ENCODE peak calls at places on chromosomes 5 and 9, in six cellular contexts. J is T-helper 17 cell, S is progenitor cell of endocrine pancreas, D is mammary epithelial cell, H is sciatic nerve, B is fibroblast of lung. K is an unnamed sample.
A peak's percentile ranks its signal among the peaks of the same experiment; 100 is the strongest.

GRCh38 chr5:132962429-132962928 is 955 bp downstream of the AFF4 start:
- DNase-seq in J (no peak), S (no peak), D (peak; percentile 69), H (no peak), B (peak; percentile 77), K (peak; percentile 80)

GRCh38 chr9:83630938-83631457 is 8.1 kb downstream of the IDNK start:
- DNase-seq in J (no peak), S (no peak), D (no peak), H (no peak), B (peak; percentile 20), K (no peak)

GRCh38 chr5:34500236-34500836 is 155.8 kb upstream of the RAI14 start:
- DNase-seq in J (no peak), S (no peak), D (no peak), H (no peak), B (no peak), K (peak; percentile 75)

GRCh38 chr9:5025416-5025815 is 40.3 kb downstream of the JAK2 start:
- DNase-seq in J (no peak), S (no peak), D (no peak), H (no peak), B (peak; percentile 11), K (peak; percentile 12)

GRCh38 chr9:134053941-134054761 is 13.7 kb downstream of the BRD3 start:
- DNase-seq in J (no peak), S (no peak), D (no peak), H (peak; percentile 59), B (no peak), K (no peak)

GRCh38 chr9:109476781-109477268 is 21.3 kb downstream of the PTPN3 start:
- DNase-seq in J (no peak), S (no peak), D (peak; percentile 70), H (no peak), B (no peak), K (peak; percentile 26)

GRCh38 chr5:178434851-178435250 is 155.3 kb downstream of the COL23A1 start:
- DNase-seq in J (no peak), S (no peak), D (no peak), H (no peak), B (no peak), K (no peak)

GRCh38 chr5:139649082-139649991 is 1.2 kb downstream of the CXXC5 start:
- DNase-seq in J (no peak), S (no peak), D (no peak), H (peak; percentile 76), B (no peak), K (no peak)

GRCh38 chr5:33734541-33734940 is 157.2 kb downstream of the ADAMTS12 start:
- DNase-seq in J (no peak), S (no peak), D (no peak), H (no peak), B (peak; percentile 74), K (no peak)

GRCh38 chr5:95403996-95404395 is 12.8 kb downstream of the FAM81B start:
- DNase-seq in J (no peak), S (no peak), D (peak; percentile 11), H (no peak), B (peak; percentile 17), K (peak; percentile 32)

GRCh38 chr9:79962836-79963235 is 391.1 kb downstream of the TLE4 start:
- DNase-seq in J (no peak), S (no peak), D (no peak), H (no peak), B (no peak), K (no peak)

GRCh38 chr5:67577424-67577823 is 380.8 kb upstream of the CD180 start:
- DNase-seq in J (no peak), S (no peak), D (peak; percentile 64), H (no peak), B (peak; percentile 80), K (peak; percentile 60)

GRCh38 chr5:174204914-174205313 is 159.4 kb downstream of the NSG2 start:
- DNase-seq in J (no peak), S (peak; percentile 27), D (peak; percentile 1), H (no peak), B (peak; percentile 67), K (no peak)

GRCh38 chr9:117887941-117888340 is 183.7 kb downstream of the TLR4 start:
- DNase-seq in J (no peak), S (no peak), D (no peak), H (no peak), B (no peak), K (no peak)

GRCh38 chr9:94757158-94757557 is 30.7 kb downstream of the AOPEP start:
- DNase-seq in J (no peak), S (no peak), D (no peak), H (no peak), B (peak; percentile 94), K (no peak)

GRCh38 chr9:116279230-116279629 is 125.6 kb downstream of the PAPPA start:
- DNase-seq in J (no peak), S (no peak), D (no peak), H (no peak), B (peak; percentile 77), K (no peak)

GRCh38 chr5:175328687-175329086 is 115.3 kb downstream of the DRD1 start:
- DNase-seq in J (no peak), S (no peak), D (no peak), H (no peak), B (no peak), K (no peak)

GRCh38 chr5:52787600-52788504 is at the start of the genes ITGA1 and PELO:
- DNase-seq in J (peak; percentile 27), S (peak; percentile 74), D (peak; percentile 69), H (peak; percentile 78), B (peak; percentile 76), K (peak; percentile 83)

GRCh38 chr5:170865622-170866021 is 3.8 kb downstream of the RANBP17 start:
- DNase-seq in J (no peak), S (no peak), D (no peak), H (no peak), B (no peak), K (no peak)

GRCh38 chr9:134100040-134100439 is 32.2 kb upstream of the BRD3 start:
- DNase-seq in J (no peak), S (no peak), D (no peak), H (no peak), B (no peak), K (no peak)

GRCh38 chr9:37163299-37163698 is 42.9 kb downstream of the ZCCHC7 start:
- DNase-seq in J (no peak), S (no peak), D (no peak), H (no peak), B (no peak), K (no peak)